ENCODE peak calls at places on chromosome 4, in eight cellular contexts. W is neural crest cell, S is ovary, C is GM23338, I is MM.1S, R is IMR-90, P is breast epithelium, N is colonic mucosa. X is an unnamed sample.

GRCh38 chr4:77432702-77433101 is 172.9 kb upstream of the CXCL13 start:
- DNase-seq in C (peak), W (no peak), I (peak), R (no peak), S (no peak), P (no peak), N (peak), X (no peak)

GRCh38 chr4:76305971-76306881 is at the start of gene STBD1:
- DNase-seq in S (peak), I (peak), W (peak), P (peak), C (peak), R (peak), N (peak), X (peak)

GRCh38 chr4:4260185-4260751 is 12.2 kb upstream of the TMEM128 start:
- DNase-seq in S (no peak), C (peak), I (peak), P (no peak), N (no peak), W (no peak), R (peak), X (peak)

GRCh38 chr4:17448689-17449088 is 63.2 kb downstream of the QDPR start:
- DNase-seq in C (no peak), R (peak), S (no peak), P (no peak), W (no peak), N (no peak), I (peak), X (peak)

GRCh38 chr4:178339769-178340168 is 897.5 kb upstream of the AGA start:
- DNase-seq in S (no peak), R (no peak), P (no peak), N (no peak), C (no peak), W (no peak), I (no peak), X (no peak)

GRCh38 chr4:8365951-8366350 is 74.6 kb downstream of the ACOX3 start:
- DNase-seq in S (peak), C (no peak), N (no peak), W (no peak), I (no peak), R (no peak), P (no peak), X (no peak)

GRCh38 chr4:106816501-106816900 is 219.6 kb downstream of the DKK2 start:
- DNase-seq in P (no peak), R (peak), W (no peak), C (peak), N (no peak), I (no peak), S (no peak), X (no peak)

GRCh38 chr4:185004562-185005208 is 13.6 kb upstream of the HELT start:
- DNase-seq in R (no peak), N (peak), I (no peak), W (no peak), P (peak), C (peak), S (peak), X (no peak)

GRCh38 chr4:128688025-128688721 is 121.3 kb upstream of the JADE1 start:
- DNase-seq in R (no peak), I (no peak), N (no peak), S (no peak), C (no peak), W (no peak), P (no peak), X (no peak)

GRCh38 chr4:143384381-143384994 is 47.8 kb downstream of the GAB1 start:
- DNase-seq in I (no peak), W (no peak), N (no peak), C (no peak), S (no peak), R (peak), P (no peak), X (no peak)

GRCh38 chr4:107035711-107036601 is at the start of gene DKK2:
- DNase-seq in P (no peak), I (no peak), S (peak), R (peak), C (peak), W (peak), N (no peak), X (peak)

GRCh38 chr4:83364312-83364711 is 29.7 kb upstream of the HPSE start:
- DNase-seq in R (no peak), N (no peak), I (no peak), P (no peak), C (no peak), S (no peak), W (no peak), X (no peak)

GRCh38 chr4:115233600-115233999 is 120.2 kb upstream of the NDST4 start:
- DNase-seq in S (no peak), P (no peak), N (no peak), C (no peak), R (no peak), W (no peak), I (peak), X (no peak)

GRCh38 chr4:185559913-185560281 is 24.6 kb upstream of the PDLIM3 start:
- DNase-seq in S (no peak), R (peak), N (peak), C (no peak), W (no peak), I (no peak), P (peak), X (no peak)

GRCh38 chr4:180951312-180951711 is 1291.9 kb upstream of the TENM3 start:
- DNase-seq in W (no peak), S (no peak), C (no peak), R (no peak), N (no peak), P (no peak), I (no peak), X (no peak)

GRCh38 chr4:180950377-180950776 is 1292.8 kb upstream of the TENM3 start:
- DNase-seq in I (no peak), P (no peak), S (no peak), W (no peak), R (no peak), C (no peak), N (no peak), X (no peak)

GRCh38 chr4:180949825-180950224 is 1293.4 kb upstream of the TENM3 start:
- DNase-seq in S (no peak), I (no peak), W (no peak), R (no peak), N (no peak), C (no peak), P (no peak), X (no peak)

GRCh38 chr4:180946188-180946587 is 1297.0 kb upstream of the TENM3 start:
- DNase-seq in P (no peak), S (no peak), R (no peak), C (no peak), N (no peak), I (no peak), W (no peak), X (no peak)

DNA sequence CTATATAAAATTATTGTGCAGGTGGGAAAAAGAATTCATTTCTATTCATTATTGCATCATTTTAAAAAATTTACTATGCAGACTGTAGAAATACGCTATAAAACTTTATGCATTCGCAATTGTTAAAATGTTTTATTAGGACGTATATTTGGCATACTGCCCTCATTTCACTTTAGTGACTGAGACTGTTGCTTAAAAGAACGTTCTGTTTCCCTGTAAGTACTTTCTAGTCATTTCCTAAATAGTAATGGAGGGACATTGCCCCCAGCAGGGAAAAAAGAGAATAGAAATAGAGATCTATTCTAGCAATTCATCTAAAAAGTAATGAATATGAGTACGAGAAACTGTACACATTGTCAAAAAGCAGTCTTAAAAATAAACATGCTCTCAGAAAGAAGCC is 1295.8 kb upstream of the TENM3 start:
- DNase-seq in N (no peak), P (no peak), S (no peak), C (no peak), R (peak), I (peak), W (no peak), X (no peak)
- TF ChIP-seq CTCF in N (no peak), P (no peak), S (no peak), C (peak), R (peak), I (peak), W (peak), X (no peak)

DNA sequence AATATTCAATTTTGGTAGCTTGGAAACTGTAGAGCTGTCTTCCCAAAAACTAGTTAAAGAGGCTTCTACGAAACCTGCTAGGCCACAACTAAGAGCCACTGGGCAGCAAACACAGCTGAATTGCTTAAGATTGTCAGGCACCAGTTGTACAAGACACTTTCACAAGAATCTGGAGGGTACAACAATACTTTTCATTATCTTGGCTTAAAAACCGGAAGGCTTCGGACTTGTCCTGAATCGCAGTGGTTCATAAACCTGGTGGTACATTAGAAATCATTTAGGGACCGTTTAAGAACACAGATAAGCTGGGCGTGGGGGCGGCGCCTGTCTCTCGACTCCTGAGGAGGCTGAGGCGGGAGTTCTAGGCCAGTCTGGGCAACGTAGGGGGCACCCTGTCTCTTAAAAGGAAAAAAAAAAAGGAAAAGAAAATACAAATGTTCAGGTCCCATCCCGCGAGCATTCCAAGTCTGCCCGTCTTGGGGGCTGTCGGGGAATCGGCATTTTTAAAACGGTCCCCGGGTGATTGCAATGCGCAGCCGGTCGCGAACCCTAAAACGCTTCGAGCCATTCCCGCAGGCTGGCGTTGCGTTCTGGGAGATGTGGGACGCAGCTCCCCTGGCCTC is 763 bp downstream of the PYURF start:
- DNase-seq in C (peak), W (peak), S (peak), P (peak), I (peak), R (peak), N (peak), X (peak)
- TF ChIP-seq CTCF in C (no peak), W (no peak), S (no peak), P (no peak), I (no peak), R (no peak), N (no peak), X (no peak)

GRCh38 chr4:126915999-126916625 is 716.6 kb upstream of the INTU start:
- DNase-seq in S (no peak), I (no peak), R (no peak), P (no peak), W (no peak), C (no peak), N (no peak), X (no peak)

DNA sequence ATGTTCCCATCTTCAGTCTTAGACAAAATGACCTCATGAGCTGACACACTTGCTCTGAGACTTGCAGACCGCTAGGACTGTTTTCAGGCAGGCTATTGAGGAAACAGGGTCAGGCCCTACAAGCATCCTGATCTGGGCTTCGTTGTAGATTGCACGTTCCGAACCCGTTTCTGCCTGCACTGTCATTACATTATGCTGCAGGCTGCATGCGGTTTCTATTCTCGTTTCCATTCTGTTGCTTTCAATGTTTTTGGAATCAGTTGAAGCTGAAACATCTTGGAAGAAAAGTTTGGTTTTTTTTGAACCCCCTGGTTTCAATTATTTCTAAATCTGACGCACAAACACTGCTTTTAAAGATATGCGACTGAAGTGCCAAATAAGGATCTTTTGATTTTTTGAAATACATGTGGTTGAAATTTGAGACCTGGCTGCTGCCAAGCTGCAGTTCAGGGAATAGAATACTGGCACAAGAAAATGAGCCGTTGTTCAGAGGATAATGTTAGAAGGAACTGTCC is 716.1 kb upstream of the INTU start:
- DNase-seq in S (no peak), C (no peak), R (peak), I (no peak), P (no peak), N (no peak), W (no peak), X (no peak)
- TF ChIP-seq CTCF in S (no peak), C (no peak), R (peak), I (no peak), P (no peak), N (no peak), W (no peak), X (no peak)

DNA sequence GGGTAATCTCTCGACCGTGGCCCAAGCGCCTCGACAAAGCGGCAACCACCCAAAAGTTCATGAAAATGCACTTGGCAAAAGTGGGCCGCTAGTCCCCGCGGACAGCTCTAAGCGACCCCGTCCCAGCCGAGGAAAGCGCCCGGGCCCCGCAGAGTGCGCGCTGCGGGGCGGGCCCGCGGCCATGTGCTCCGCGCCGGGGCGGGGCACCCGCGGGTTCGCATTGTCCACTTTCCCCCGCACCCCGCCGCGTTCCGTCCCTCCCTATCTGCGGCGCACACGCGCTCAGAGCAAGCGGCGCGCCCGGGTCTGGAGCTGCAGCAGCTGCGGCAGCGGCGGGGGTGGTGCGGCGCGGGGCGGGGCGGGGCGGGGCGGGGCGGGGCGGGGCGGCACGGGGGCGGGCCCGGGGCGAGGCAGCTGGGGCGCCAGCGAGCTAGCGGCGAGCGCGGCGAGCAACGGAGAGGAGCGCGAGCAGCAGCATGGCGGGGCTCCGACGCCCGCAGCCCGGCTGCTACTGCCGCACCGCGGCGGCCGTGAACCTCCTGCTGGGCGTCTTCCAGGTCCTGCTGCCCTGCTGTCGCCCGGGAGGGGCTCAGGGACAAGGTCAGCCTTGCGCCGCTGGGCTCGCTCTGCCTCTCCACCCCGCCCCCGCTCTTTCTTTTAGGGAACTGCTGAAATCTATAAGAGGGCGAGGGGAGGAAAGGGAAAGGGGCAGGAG is at the start of gene TMEM131L:
- DNase-seq in R (peak), I (peak), P (peak), N (peak), W (peak), S (peak), C (peak), X (peak)
- TF ChIP-seq CTCF in R (no peak), I (no peak), P (no peak), N (no peak), W (no peak), S (peak), C (no peak), X (no peak)

GRCh38 chr4:153517159-153517558 is 51.0 kb downstream of the TMEM131L start:
- DNase-seq in P (no peak), I (no peak), R (no peak), S (no peak), C (no peak), N (peak), W (no peak), X (no peak)

GRCh38 chr4:153518637-153519384 is 52.7 kb downstream of the TMEM131L start:
- DNase-seq in N (peak), P (no peak), W (no peak), R (peak), S (no peak), I (no peak), C (no peak), X (no peak)

GRCh38 chr4:153520227-153520626 is 54.1 kb downstream of the TMEM131L start:
- DNase-seq in P (no peak), R (no peak), C (no peak), W (no peak), S (no peak), I (no peak), N (peak), X (no peak)

GRCh38 chr4:153519677-153520076 is 53.5 kb downstream of the TMEM131L start:
- DNase-seq in W (no peak), R (no peak), N (peak), S (no peak), P (no peak), C (no peak), I (no peak), X (no peak)

GRCh38 chr4:153518001-153518400 is 51.8 kb downstream of the TMEM131L start:
- DNase-seq in P (no peak), W (no peak), R (peak), N (peak), S (peak), C (no peak), I (no peak), X (no peak)
- TF ChIP-seq CTCF in P (no peak), W (no peak), R (no peak), N (no peak), S (no peak), C (no peak), I (no peak), X (no peak)

GRCh38 chr4:7336067-7336569 is 98.6 kb downstream of the PSAPL1 start:
- DNase-seq in C (no peak), S (no peak), P (no peak), N (no peak), I (no peak), R (no peak), W (no peak), X (no peak)
- TF ChIP-seq CTCF in C (no peak), S (peak), P (no peak), N (no peak), I (no peak), R (no peak), W (no peak), X (no peak)